ENCODE peak calls at places on chromosomes 7 and 10, in nine cellular contexts. One of them, this sample, is unnamed.

GRCh38 chr7:610141-610530 is 90.5 kb upstream of the PDGFA start:
- DNase-seq in sigmoid colon: no peak
- DNase-seq in Peyer's patch: no peak
- DNase-seq in adrenal gland: no peak
- DNase-seq in heart left ventricle: peak; percentile 52
- DNase-seq in uterus: no peak
- DNase-seq in IMR-90: no peak
- DNase-seq in K562: peak; percentile 45
- DNase-seq in ovary: no peak
- DNase-seq in this sample: no peak

GRCh38 chr7:85204061-85204460 is 17.2 kb upstream of the SEMA3D start:
- DNase-seq in heart left ventricle: no peak
- DNase-seq in Peyer's patch: no peak
- DNase-seq in sigmoid colon: no peak
- DNase-seq in ovary: no peak
- DNase-seq in adrenal gland: no peak
- DNase-seq in IMR-90: no peak
- DNase-seq in K562: no peak
- DNase-seq in uterus: no peak
- DNase-seq in this sample: no peak

GRCh38 chr7:73668103-73668937 is 689 bp downstream of the VPS37D start:
- DNase-seq in ovary: no peak
- DNase-seq in Peyer's patch: no peak
- DNase-seq in IMR-90: no peak
- DNase-seq in K562: no peak
- DNase-seq in sigmoid colon: no peak
- DNase-seq in adrenal gland: no peak
- DNase-seq in heart left ventricle: peak; percentile 54
- DNase-seq in uterus: peak; percentile 27
- DNase-seq in this sample: no peak

GRCh38 chr10:102642553-102643345 is 1.5 kb upstream of the TRIM8 start:
- DNase-seq in uterus: peak; percentile 73
- DNase-seq in sigmoid colon: peak; percentile 86
- DNase-seq in heart left ventricle: peak; percentile 83
- DNase-seq in adrenal gland: peak; percentile 65
- DNase-seq in K562: peak; percentile 31
- DNase-seq in IMR-90: peak; percentile 56
- DNase-seq in Peyer's patch: peak; percentile 59
- DNase-seq in ovary: peak; percentile 76
- DNase-seq in this sample: no peak

GRCh38 chr7:35185908-35186731 is 67.8 kb downstream of the TBX20 start:
- DNase-seq in uterus: no peak
- DNase-seq in adrenal gland: peak; percentile 1
- DNase-seq in heart left ventricle: peak; percentile 78
- DNase-seq in IMR-90: peak; percentile 8
- DNase-seq in sigmoid colon: peak; percentile 58
- DNase-seq in K562: peak; percentile 5
- DNase-seq in Peyer's patch: no peak
- DNase-seq in ovary: peak; percentile 18
- DNase-seq in this sample: no peak

GRCh38 chr10:25666276-25666675 is 267.8 kb upstream of the MYO3A start:
- DNase-seq in Peyer's patch: no peak
- DNase-seq in K562: no peak
- DNase-seq in uterus: no peak
- DNase-seq in ovary: no peak
- DNase-seq in IMR-90: no peak
- DNase-seq in heart left ventricle: no peak
- DNase-seq in adrenal gland: peak; percentile 48
- DNase-seq in sigmoid colon: no peak
- DNase-seq in this sample: no peak

GRCh38 chr7:17985473-17986239 is 42.0 kb downstream of the PRPS1L1 start:
- DNase-seq in K562: no peak
- DNase-seq in adrenal gland: no peak
- DNase-seq in sigmoid colon: no peak
- DNase-seq in Peyer's patch: no peak
- DNase-seq in ovary: no peak
- DNase-seq in heart left ventricle: no peak
- DNase-seq in IMR-90: no peak
- DNase-seq in uterus: no peak
- DNase-seq in this sample: no peak

GRCh38 chr10:9682812-9683211 is 1334.9 kb upstream of the CELF2 start:
- DNase-seq in ovary: no peak
- DNase-seq in heart left ventricle: no peak
- DNase-seq in IMR-90: no peak
- DNase-seq in uterus: no peak
- DNase-seq in K562: no peak
- DNase-seq in adrenal gland: no peak
- DNase-seq in Peyer's patch: no peak
- DNase-seq in sigmoid colon: no peak
- DNase-seq in this sample: no peak

GRCh38 chr7:711967-712600 is 14.4 kb upstream of the DNAAF5 start:
- DNase-seq in sigmoid colon: peak; percentile 54
- DNase-seq in uterus: no peak
- DNase-seq in ovary: peak; percentile 47
- DNase-seq in adrenal gland: no peak
- DNase-seq in heart left ventricle: no peak
- DNase-seq in Peyer's patch: no peak
- DNase-seq in IMR-90: no peak
- DNase-seq in K562: no peak
- DNase-seq in this sample: no peak

GRCh38 chr7:11786186-11786585 is 45.8 kb downstream of the THSD7A start:
- DNase-seq in sigmoid colon: no peak
- DNase-seq in K562: no peak
- DNase-seq in heart left ventricle: no peak
- DNase-seq in IMR-90: no peak
- DNase-seq in uterus: no peak
- DNase-seq in adrenal gland: no peak
- DNase-seq in Peyer's patch: no peak
- DNase-seq in ovary: no peak
- DNase-seq in this sample: no peak

GRCh38 chr7:155230169-155230593 is 67.5 kb upstream of the INSIG1 start:
- DNase-seq in heart left ventricle: no peak
- DNase-seq in ovary: no peak
- DNase-seq in uterus: no peak
- DNase-seq in IMR-90: peak; percentile 99
- DNase-seq in Peyer's patch: no peak
- DNase-seq in adrenal gland: peak; percentile 48
- DNase-seq in sigmoid colon: peak; percentile 65
- DNase-seq in K562: no peak
- DNase-seq in this sample: no peak

GRCh38 chr7:36048141-36048901 is 104.7 kb upstream of the EEPD1 start:
- DNase-seq in K562: no peak
- DNase-seq in ovary: no peak
- DNase-seq in Peyer's patch: no peak
- DNase-seq in heart left ventricle: no peak
- DNase-seq in sigmoid colon: peak; percentile 75
- DNase-seq in uterus: peak; percentile 28
- DNase-seq in adrenal gland: peak; percentile 54
- DNase-seq in IMR-90: peak; percentile 83
- DNase-seq in this sample: no peak

GRCh38 chr10:124665980-124666379 is 78.2 kb downstream of the FAM53B start:
- DNase-seq in heart left ventricle: no peak
- DNase-seq in sigmoid colon: no peak
- DNase-seq in ovary: no peak
- DNase-seq in uterus: no peak
- DNase-seq in K562: no peak
- DNase-seq in IMR-90: no peak
- DNase-seq in Peyer's patch: no peak
- DNase-seq in adrenal gland: peak; percentile 64
- DNase-seq in this sample: no peak

GRCh38 chr10:49751636-49752510 is 10.2 kb downstream of the OGDHL start:
- DNase-seq in ovary: no peak
- DNase-seq in IMR-90: no peak
- DNase-seq in heart left ventricle: no peak
- DNase-seq in K562: no peak
- DNase-seq in uterus: no peak
- DNase-seq in sigmoid colon: no peak
- DNase-seq in Peyer's patch: no peak
- DNase-seq in adrenal gland: no peak
- DNase-seq in this sample: no peak

GRCh38 chr10:85139124-85139523 is 810.7 kb downstream of the CCSER2 start:
- DNase-seq in IMR-90: no peak
- DNase-seq in Peyer's patch: no peak
- DNase-seq in ovary: no peak
- DNase-seq in heart left ventricle: no peak
- DNase-seq in uterus: no peak
- DNase-seq in adrenal gland: no peak
- DNase-seq in sigmoid colon: no peak
- DNase-seq in K562: no peak
- DNase-seq in this sample: no peak

GRCh38 chr10:5782174-5782573 is 31.1 kb downstream of the GDI2 start:
- DNase-seq in Peyer's patch: no peak
- DNase-seq in heart left ventricle: no peak
- DNase-seq in uterus: no peak
- DNase-seq in sigmoid colon: no peak
- DNase-seq in K562: no peak
- DNase-seq in IMR-90: no peak
- DNase-seq in adrenal gland: no peak
- DNase-seq in ovary: no peak
- DNase-seq in this sample: no peak

GRCh38 chr10:51960494-51960895 is 261.1 kb upstream of the CSTF2T start:
- DNase-seq in uterus: no peak
- DNase-seq in sigmoid colon: no peak
- DNase-seq in ovary: no peak
- DNase-seq in Peyer's patch: no peak
- DNase-seq in IMR-90: peak; percentile 76
- DNase-seq in K562: peak; percentile 22
- DNase-seq in heart left ventricle: no peak
- DNase-seq in adrenal gland: peak; percentile 10
- DNase-seq in this sample: no peak

GRCh38 chr7:71566376-71566775 is 434.4 kb downstream of the GALNT17 start:
- DNase-seq in heart left ventricle: no peak
- DNase-seq in IMR-90: no peak
- DNase-seq in adrenal gland: no peak
- DNase-seq in Peyer's patch: no peak
- DNase-seq in K562: no peak
- DNase-seq in uterus: no peak
- DNase-seq in ovary: no peak
- DNase-seq in sigmoid colon: no peak
- DNase-seq in this sample: no peak

GRCh38 chr7:88116395-88116794 is 103.4 kb downstream of the SRI start:
- DNase-seq in K562: no peak
- DNase-seq in uterus: no peak
- DNase-seq in IMR-90: no peak
- DNase-seq in Peyer's patch: no peak
- DNase-seq in adrenal gland: no peak
- DNase-seq in heart left ventricle: no peak
- DNase-seq in ovary: no peak
- DNase-seq in sigmoid colon: no peak
- DNase-seq in this sample: no peak

GRCh38 chr10:60827791-60828488 is 49.7 kb downstream of the CDK1 start:
- DNase-seq in Peyer's patch: no peak
- DNase-seq in sigmoid colon: no peak
- DNase-seq in adrenal gland: peak; percentile 29
- DNase-seq in ovary: no peak
- DNase-seq in heart left ventricle: no peak
- DNase-seq in IMR-90: peak; percentile 86
- DNase-seq in K562: peak; percentile 89
- DNase-seq in uterus: no peak
- DNase-seq in this sample: no peak

DNA sequence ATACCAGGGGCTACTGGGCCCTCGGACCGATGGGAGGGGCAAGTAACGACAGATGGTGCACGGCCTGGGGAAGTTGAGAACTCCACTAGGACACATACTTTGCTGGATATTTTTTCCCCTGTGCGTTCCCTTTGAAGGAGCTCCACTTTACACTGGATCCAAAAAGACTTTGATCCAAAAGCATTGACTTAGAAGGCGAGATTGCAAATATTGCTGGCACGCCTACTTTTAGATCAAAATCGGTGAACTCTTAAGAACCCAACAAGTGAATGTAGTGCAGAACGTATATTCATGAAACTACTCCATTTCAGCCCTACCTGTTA is 436 bp upstream of the SLC25A13 start:
- DNase-seq in ovary: no peak
- DNase-seq in Peyer's patch: no peak
- DNase-seq in sigmoid colon: no peak
- DNase-seq in heart left ventricle: no peak
- DNase-seq in K562: no peak
- DNase-seq in uterus: no peak
- DNase-seq in adrenal gland: no peak
- DNase-seq in IMR-90: no peak
- DNase-seq in this sample: no peak
- H3K4me3 ChIP-seq in ovary: peak overlapping the region; percentile 99
- H3K4me3 ChIP-seq in Peyer's patch: peak overlapping the region; percentile 91
- H3K4me3 ChIP-seq in sigmoid colon: peak overlapping the region; percentile 87
- H3K4me3 ChIP-seq in heart left ventricle: peak overlapping the region; percentile 94
- H3K4me3 ChIP-seq in K562: peak overlapping the region; percentile 86
- H3K4me3 ChIP-seq in uterus: peak overlapping the region; percentile 78
- H3K4me3 ChIP-seq in adrenal gland: peak overlapping the region; percentile 91
- H3K4me3 ChIP-seq in IMR-90: peak overlapping the region; percentile 60
- H3K4me3 ChIP-seq in this sample: peak overlapping the region; percentile 92

DNA sequence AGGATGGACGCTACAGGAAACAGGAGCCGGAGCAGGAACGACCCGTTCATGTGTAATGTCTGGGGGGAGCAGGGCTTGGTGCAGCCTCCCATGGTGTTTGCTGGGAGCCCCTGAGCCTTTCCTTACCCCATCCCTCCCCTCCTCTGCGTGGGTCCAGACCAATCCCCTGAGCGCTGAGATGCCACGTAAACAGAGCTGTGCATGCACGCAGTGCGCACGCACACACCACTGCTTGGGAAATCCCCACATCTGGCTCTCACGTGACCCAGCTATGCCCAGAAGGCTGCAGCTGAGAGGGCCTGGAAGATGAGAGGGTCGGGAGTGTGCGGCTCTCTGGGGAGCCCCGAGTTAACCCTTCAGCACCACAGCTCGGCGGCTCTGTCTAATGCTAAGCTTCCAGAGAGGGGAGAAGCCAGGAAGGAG is 177.3 kb downstream of the SH3PXD2A start:
- DNase-seq in heart left ventricle: peak; percentile 91
- DNase-seq in sigmoid colon: peak; percentile 98
- DNase-seq in uterus: peak; percentile 93
- DNase-seq in IMR-90: peak; percentile 100
- DNase-seq in ovary: peak; percentile 91
- DNase-seq in adrenal gland: peak; percentile 76
- DNase-seq in Peyer's patch: peak; percentile 89
- DNase-seq in K562: no peak
- DNase-seq in this sample: peak; percentile 24
- TF ChIP-seq POLR2A in heart left ventricle: no peak
- TF ChIP-seq POLR2A in sigmoid colon: peak; percentile 29
- TF ChIP-seq POLR2A in uterus: peak; percentile 86
- TF ChIP-seq POLR2A in IMR-90: peak; percentile 97
- TF ChIP-seq POLR2A in ovary: peak; percentile 50
- TF ChIP-seq POLR2A in adrenal gland: no peak
- TF ChIP-seq POLR2A in Peyer's patch: no peak
- TF ChIP-seq POLR2A in K562: no peak
- TF ChIP-seq POLR2A in this sample: no peak

GRCh38 chr7:64888901-64889685 is 14.0 kb upstream of the ZNF273 start:
- DNase-seq in uterus: no peak
- DNase-seq in sigmoid colon: no peak
- DNase-seq in adrenal gland: peak; percentile 35
- DNase-seq in ovary: peak; percentile 49
- DNase-seq in K562: no peak
- DNase-seq in heart left ventricle: no peak
- DNase-seq in IMR-90: no peak
- DNase-seq in Peyer's patch: no peak
- DNase-seq in this sample: no peak
- H3K4me3 ChIP-seq in uterus: peak overlapping the region; percentile 37
- H3K4me3 ChIP-seq in sigmoid colon: peak overlapping the region; percentile 53
- H3K4me3 ChIP-seq in adrenal gland: peak overlapping the region; percentile 18
- H3K4me3 ChIP-seq in ovary: peak overlapping the region; percentile 39
- H3K4me3 ChIP-seq in K562: no peak overlapping the region
- H3K4me3 ChIP-seq in heart left ventricle: peak overlapping the region; percentile 56
- H3K4me3 ChIP-seq in IMR-90: peak overlapping the region; percentile 43
- H3K4me3 ChIP-seq in Peyer's patch: peak overlapping the region; percentile 36
- H3K4me3 ChIP-seq in this sample: peak overlapping the region; percentile 39

GRCh38 chr10:130110236-130111114 is at the start of gene C10orf143:
- DNase-seq in K562: peak; percentile 93
- DNase-seq in IMR-90: peak; percentile 96
- DNase-seq in heart left ventricle: peak; percentile 99
- DNase-seq in uterus: peak; percentile 99
- DNase-seq in Peyer's patch: peak; percentile 97
- DNase-seq in ovary: peak; percentile 99
- DNase-seq in adrenal gland: peak; percentile 99
- DNase-seq in sigmoid colon: peak; percentile 99
- DNase-seq in this sample: peak; percentile 90
- TF ChIP-seq POLR2A in K562: peak; percentile 94
- TF ChIP-seq POLR2A in IMR-90: peak; percentile 75
- TF ChIP-seq POLR2A in heart left ventricle: peak; percentile 9
- TF ChIP-seq POLR2A in uterus: peak; percentile 87
- TF ChIP-seq POLR2A in Peyer's patch: peak; percentile 83
- TF ChIP-seq POLR2A in ovary: peak; percentile 71
- TF ChIP-seq POLR2A in adrenal gland: peak; percentile 68
- TF ChIP-seq POLR2A in sigmoid colon: peak; percentile 70
- TF ChIP-seq POLR2A in this sample: peak; percentile 72